ENCODE peak calls at places on chromosomes 2 and 18, in nine cellular contexts. C is ACHN; Y is activated naive CD8-positive, alpha-beta T cell treated with anti-CD3 and anti-CD28 coated beads, Interleukin-2, amount 50 U/mL, for 24 hours; Z is EL; H is occipital lobe; A is stromal cell of bone marrow; W is osteocyte; X is fibroblast of mammary gland; L is activated CD8-positive, alpha-beta memory T cell treated with anti-CD3 and anti-CD28 coated beads for 4 hours. E is an unnamed sample.

GRCh38 chr2:101868525-101868924 is 123.2 kb upstream of the IL1R2 start:
- DNase-seq in C (no peak), Y (no peak), Z (no peak), H (no peak), A (no peak), W (no peak), X (no peak), L (no peak), E (no peak)

GRCh38 chr18:48582946-48583345 is 44.1 kb downstream of the CTIF start:
- DNase-seq in C (no peak), Y (no peak), Z (no peak), H (no peak), A (no peak), W (no peak), X (no peak), L (no peak), E (no peak)

GRCh38 chr2:218959141-218959731 is at the start of gene CDK5R2:
- DNase-seq in C (peak), Y (peak), Z (peak), H (peak), A (peak), W (no peak), X (peak), L (peak), E (peak)

GRCh38 chr2:196959750-196960392 is 33.4 kb upstream of the PGAP1 start:
- DNase-seq in C (no peak), Y (no peak), Z (no peak), H (no peak), A (peak), W (no peak), X (peak), L (no peak), E (no peak)

GRCh38 chr2:65429799-65430514 is 2.4 kb downstream of the SPRED2 start:
- DNase-seq in C (no peak), Y (no peak), Z (no peak), H (no peak), A (no peak), W (no peak), X (no peak), L (no peak), E (no peak)

GRCh38 chr2:223056656-223057418 is 4.8 kb downstream of the KCNE4 start:
- DNase-seq in C (no peak), Y (no peak), Z (no peak), H (no peak), A (no peak), W (no peak), X (peak), L (no peak), E (peak)

GRCh38 chr2:19059076-19059475 is 299.3 kb downstream of the OSR1 start:
- DNase-seq in C (no peak), Y (no peak), Z (no peak), H (no peak), A (no peak), W (no peak), X (no peak), L (no peak), E (no peak)

GRCh38 chr2:48425402-48425801 is 104.6 kb upstream of the STON1 start:
- DNase-seq in C (no peak), Y (no peak), Z (no peak), H (no peak), A (no peak), W (no peak), X (no peak), L (no peak), E (no peak)

GRCh38 chr2:234596696-234597575 is 100.1 kb upstream of the ARL4C start:
- DNase-seq in C (no peak), Y (no peak), Z (no peak), H (no peak), A (no peak), W (peak), X (no peak), L (no peak), E (no peak)

GRCh38 chr2:119223521-119224390 is at the start of gene STEAP3:
- DNase-seq in C (peak), Y (peak), Z (peak), H (no peak), A (peak), W (peak), X (peak), L (no peak), E (no peak)

GRCh38 chr2:169386621-169387235 is 24.4 kb upstream of the LRP2 start:
- DNase-seq in C (no peak), Y (no peak), Z (no peak), H (no peak), A (no peak), W (no peak), X (no peak), L (no peak), E (no peak)

GRCh38 chr2:10264506-10265327 is 38.0 kb upstream of the HPCAL1 start:
- DNase-seq in C (no peak), Y (no peak), Z (no peak), H (no peak), A (no peak), W (no peak), X (no peak), L (no peak), E (no peak)

GRCh38 chr2:106197878-106198277 is 3.8 kb upstream of the UXS1 start:
- DNase-seq in C (peak), Y (no peak), Z (peak), H (no peak), A (peak), W (no peak), X (peak), L (no peak), E (peak)

GRCh38 chr18:45783097-45784075 is 42.1 kb upstream of the SIGLEC15 start:
- DNase-seq in C (peak), Y (no peak), Z (peak), H (no peak), A (no peak), W (no peak), X (no peak), L (no peak), E (no peak)

GRCh38 chr2:61677306-61677705 is 139.2 kb upstream of the XPO1 start:
- DNase-seq in C (no peak), Y (no peak), Z (no peak), H (no peak), A (no peak), W (no peak), X (no peak), L (no peak), E (no peak)

GRCh38 chr2:172098287-172098649 is 4.4 kb downstream of the DLX2 start:
- DNase-seq in C (peak), Y (no peak), Z (peak), H (no peak), A (no peak), W (no peak), X (no peak), L (no peak), E (no peak)

GRCh38 chr2:12284487-12284886 is 432.2 kb upstream of the TRIB2 start:
- DNase-seq in C (no peak), Y (no peak), Z (peak), H (no peak), A (peak), W (no peak), X (peak), L (no peak), E (peak)

GRCh38 chr2:54122171-54122935 is 6.9 kb downstream of the ACYP2 start:
- DNase-seq in C (no peak), Y (no peak), Z (no peak), H (no peak), A (no peak), W (no peak), X (no peak), L (no peak), E (no peak)

GRCh38 chr2:136247204-136247990 is 129.4 kb upstream of the CXCR4 start:
- DNase-seq in C (no peak), Y (peak), Z (no peak), H (peak), A (no peak), W (no peak), X (peak), L (no peak), E (no peak)